ENCODE peak calls at places on chromosome 4, in ten cellular contexts. One of them, this sample, is unnamed.

GRCh38 chr4:39348371-39349265 is 17.5 kb downstream of the RFC1 start:
- DNase-seq in Peyer's patch: no peak
- DNase-seq in CD8-positive, alpha-beta memory T cell: no peak
- DNase-seq in DND-41: no peak
- DNase-seq in CD8-positive, alpha-beta T cell: no peak
- DNase-seq in heart left ventricle: no peak
- DNase-seq in breast epithelium: no peak
- DNase-seq in aorta: no peak
- DNase-seq in right atrium auricular region: no peak
- DNase-seq in colonic mucosa: no peak
- DNase-seq in this sample: no peak

GRCh38 chr4:8403173-8403753 is 37.3 kb downstream of the ACOX3 start:
- DNase-seq in breast epithelium: peak; percentile 75
- DNase-seq in DND-41: peak; percentile 66
- DNase-seq in CD8-positive, alpha-beta T cell: peak; percentile 19
- DNase-seq in colonic mucosa: peak; percentile 77
- DNase-seq in CD8-positive, alpha-beta memory T cell: peak; percentile 36
- DNase-seq in heart left ventricle: peak; percentile 87
- DNase-seq in aorta: peak; percentile 96
- DNase-seq in Peyer's patch: peak; percentile 79
- DNase-seq in right atrium auricular region: peak; percentile 92
- DNase-seq in this sample: no peak

GRCh38 chr4:156946508-156947197 is 24.9 kb downstream of the PDGFC start:
- DNase-seq in Peyer's patch: no peak
- DNase-seq in right atrium auricular region: peak; percentile 80
- DNase-seq in CD8-positive, alpha-beta memory T cell: no peak
- DNase-seq in breast epithelium: no peak
- DNase-seq in CD8-positive, alpha-beta T cell: no peak
- DNase-seq in aorta: no peak
- DNase-seq in colonic mucosa: no peak
- DNase-seq in DND-41: no peak
- DNase-seq in heart left ventricle: peak; percentile 13
- DNase-seq in this sample: no peak

GRCh38 chr4:2927016-2927695 is 36.0 kb downstream of the NOP14 start:
- DNase-seq in Peyer's patch: peak; percentile 30
- DNase-seq in right atrium auricular region: no peak
- DNase-seq in DND-41: no peak
- DNase-seq in heart left ventricle: no peak
- DNase-seq in colonic mucosa: no peak
- DNase-seq in CD8-positive, alpha-beta memory T cell: no peak
- DNase-seq in breast epithelium: peak; percentile 22
- DNase-seq in aorta: peak; percentile 63
- DNase-seq in CD8-positive, alpha-beta T cell: no peak
- DNase-seq in this sample: no peak

GRCh38 chr4:8030121-8030781 is 90.6 kb upstream of the AFAP1 start:
- DNase-seq in Peyer's patch: no peak
- DNase-seq in aorta: no peak
- DNase-seq in colonic mucosa: no peak
- DNase-seq in breast epithelium: no peak
- DNase-seq in DND-41: no peak
- DNase-seq in heart left ventricle: no peak
- DNase-seq in CD8-positive, alpha-beta memory T cell: no peak
- DNase-seq in right atrium auricular region: no peak
- DNase-seq in CD8-positive, alpha-beta T cell: no peak
- DNase-seq in this sample: no peak

GRCh38 chr4:105805501-105806120 is 89.7 kb upstream of the NPNT start:
- DNase-seq in right atrium auricular region: no peak
- DNase-seq in colonic mucosa: no peak
- DNase-seq in CD8-positive, alpha-beta T cell: no peak
- DNase-seq in CD8-positive, alpha-beta memory T cell: no peak
- DNase-seq in breast epithelium: no peak
- DNase-seq in Peyer's patch: no peak
- DNase-seq in heart left ventricle: no peak
- DNase-seq in aorta: no peak
- DNase-seq in DND-41: no peak
- DNase-seq in this sample: no peak

GRCh38 chr4:104879367-104879766 is 267.3 kb upstream of the TET2 start:
- DNase-seq in colonic mucosa: no peak
- DNase-seq in CD8-positive, alpha-beta memory T cell: no peak
- DNase-seq in aorta: no peak
- DNase-seq in Peyer's patch: no peak
- DNase-seq in DND-41: peak; percentile 13
- DNase-seq in heart left ventricle: no peak
- DNase-seq in right atrium auricular region: no peak
- DNase-seq in CD8-positive, alpha-beta T cell: no peak
- DNase-seq in breast epithelium: no peak
- DNase-seq in this sample: peak; percentile 15

GRCh38 chr4:70992354-70992753 is 1.1 kb upstream of the DCK start:
- DNase-seq in colonic mucosa: peak; percentile 48
- DNase-seq in CD8-positive, alpha-beta T cell: no peak
- DNase-seq in aorta: no peak
- DNase-seq in CD8-positive, alpha-beta memory T cell: no peak
- DNase-seq in heart left ventricle: no peak
- DNase-seq in Peyer's patch: no peak
- DNase-seq in breast epithelium: no peak
- DNase-seq in right atrium auricular region: no peak
- DNase-seq in DND-41: no peak
- DNase-seq in this sample: no peak

GRCh38 chr4:158168606-158169005 is 4.2 kb downstream of the GASK1B start:
- DNase-seq in Peyer's patch: no peak
- DNase-seq in right atrium auricular region: no peak
- DNase-seq in aorta: no peak
- DNase-seq in heart left ventricle: no peak
- DNase-seq in CD8-positive, alpha-beta T cell: no peak
- DNase-seq in breast epithelium: no peak
- DNase-seq in colonic mucosa: no peak
- DNase-seq in DND-41: no peak
- DNase-seq in CD8-positive, alpha-beta memory T cell: no peak
- DNase-seq in this sample: no peak

GRCh38 chr4:98518555-98519267 is 139.7 kb downstream of the TSPAN5 start:
- DNase-seq in aorta: no peak
- DNase-seq in right atrium auricular region: no peak
- DNase-seq in Peyer's patch: no peak
- DNase-seq in CD8-positive, alpha-beta T cell: no peak
- DNase-seq in breast epithelium: no peak
- DNase-seq in colonic mucosa: no peak
- DNase-seq in DND-41: no peak
- DNase-seq in CD8-positive, alpha-beta memory T cell: no peak
- DNase-seq in heart left ventricle: no peak
- DNase-seq in this sample: peak; percentile 51

GRCh38 chr4:7076694-7077082 is 8.8 kb upstream of the GRPEL1 start:
- DNase-seq in Peyer's patch: no peak
- DNase-seq in CD8-positive, alpha-beta memory T cell: no peak
- DNase-seq in right atrium auricular region: no peak
- DNase-seq in breast epithelium: no peak
- DNase-seq in DND-41: no peak
- DNase-seq in aorta: no peak
- DNase-seq in heart left ventricle: no peak
- DNase-seq in colonic mucosa: no peak
- DNase-seq in CD8-positive, alpha-beta T cell: no peak
- DNase-seq in this sample: no peak

GRCh38 chr4:159551268-159551667 is 448.4 kb downstream of the RAPGEF2 start:
- DNase-seq in aorta: no peak
- DNase-seq in CD8-positive, alpha-beta memory T cell: no peak
- DNase-seq in colonic mucosa: no peak
- DNase-seq in breast epithelium: no peak
- DNase-seq in Peyer's patch: no peak
- DNase-seq in CD8-positive, alpha-beta T cell: no peak
- DNase-seq in DND-41: no peak
- DNase-seq in right atrium auricular region: no peak
- DNase-seq in heart left ventricle: no peak
- DNase-seq in this sample: no peak

GRCh38 chr4:77232653-77233052 is 75.6 kb downstream of the CCNG2 start:
- DNase-seq in CD8-positive, alpha-beta T cell: no peak
- DNase-seq in aorta: no peak
- DNase-seq in breast epithelium: no peak
- DNase-seq in Peyer's patch: no peak
- DNase-seq in colonic mucosa: no peak
- DNase-seq in CD8-positive, alpha-beta memory T cell: no peak
- DNase-seq in heart left ventricle: no peak
- DNase-seq in right atrium auricular region: no peak
- DNase-seq in DND-41: no peak
- DNase-seq in this sample: no peak

GRCh38 chr4:145880355-145880960 is 58.2 kb downstream of the ZNF827 start:
- DNase-seq in right atrium auricular region: no peak
- DNase-seq in colonic mucosa: no peak
- DNase-seq in DND-41: no peak
- DNase-seq in breast epithelium: no peak
- DNase-seq in CD8-positive, alpha-beta memory T cell: no peak
- DNase-seq in heart left ventricle: no peak
- DNase-seq in CD8-positive, alpha-beta T cell: no peak
- DNase-seq in aorta: no peak
- DNase-seq in Peyer's patch: no peak
- DNase-seq in this sample: no peak

GRCh38 chr4:38834570-38834969 is 22.0 kb downstream of the TLR6 start:
- DNase-seq in colonic mucosa: no peak
- DNase-seq in breast epithelium: no peak
- DNase-seq in right atrium auricular region: no peak
- DNase-seq in CD8-positive, alpha-beta memory T cell: no peak
- DNase-seq in CD8-positive, alpha-beta T cell: no peak
- DNase-seq in DND-41: no peak
- DNase-seq in heart left ventricle: no peak
- DNase-seq in Peyer's patch: no peak
- DNase-seq in aorta: no peak
- DNase-seq in this sample: no peak

GRCh38 chr4:31682796-31683195 is 962.6 kb downstream of the PCDH7 start:
- DNase-seq in CD8-positive, alpha-beta memory T cell: no peak
- DNase-seq in aorta: no peak
- DNase-seq in colonic mucosa: no peak
- DNase-seq in CD8-positive, alpha-beta T cell: no peak
- DNase-seq in Peyer's patch: no peak
- DNase-seq in right atrium auricular region: no peak
- DNase-seq in DND-41: no peak
- DNase-seq in breast epithelium: no peak
- DNase-seq in heart left ventricle: no peak
- DNase-seq in this sample: no peak

GRCh38 chr4:8886625-8887406 is 15.2 kb upstream of the HMX1 start:
- DNase-seq in CD8-positive, alpha-beta memory T cell: no peak
- DNase-seq in colonic mucosa: no peak
- DNase-seq in right atrium auricular region: no peak
- DNase-seq in breast epithelium: no peak
- DNase-seq in heart left ventricle: no peak
- DNase-seq in CD8-positive, alpha-beta T cell: no peak
- DNase-seq in DND-41: no peak
- DNase-seq in aorta: no peak
- DNase-seq in Peyer's patch: no peak
- DNase-seq in this sample: no peak

GRCh38 chr4:17811078-17811603 is 362 bp downstream of the NCAPG start:
- DNase-seq in CD8-positive, alpha-beta T cell: no peak
- DNase-seq in CD8-positive, alpha-beta memory T cell: no peak
- DNase-seq in aorta: no peak
- DNase-seq in heart left ventricle: peak; percentile 11
- DNase-seq in Peyer's patch: no peak
- DNase-seq in colonic mucosa: peak; percentile 41
- DNase-seq in DND-41: peak; percentile 46
- DNase-seq in right atrium auricular region: no peak
- DNase-seq in breast epithelium: no peak
- DNase-seq in this sample: no peak

GRCh38 chr4:184423003-184423686 is 51.2 kb downstream of the IRF2 start:
- DNase-seq in DND-41: no peak
- DNase-seq in Peyer's patch: no peak
- DNase-seq in right atrium auricular region: no peak
- DNase-seq in CD8-positive, alpha-beta memory T cell: no peak
- DNase-seq in CD8-positive, alpha-beta T cell: no peak
- DNase-seq in breast epithelium: no peak
- DNase-seq in aorta: no peak
- DNase-seq in heart left ventricle: no peak
- DNase-seq in colonic mucosa: no peak
- DNase-seq in this sample: no peak

GRCh38 chr4:150827226-150827625 is 187.9 kb downstream of the LRBA start:
- DNase-seq in aorta: no peak
- DNase-seq in breast epithelium: no peak
- DNase-seq in Peyer's patch: no peak
- DNase-seq in right atrium auricular region: no peak
- DNase-seq in heart left ventricle: no peak
- DNase-seq in colonic mucosa: no peak
- DNase-seq in CD8-positive, alpha-beta memory T cell: no peak
- DNase-seq in DND-41: no peak
- DNase-seq in CD8-positive, alpha-beta T cell: no peak
- DNase-seq in this sample: no peak
- H3K36me3 ChIP-seq in aorta: no peaks in the 10 kb centered on the region
- H3K36me3 ChIP-seq in breast epithelium: no peaks in the 10 kb centered on the region
- H3K36me3 ChIP-seq in Peyer's patch: no peaks in the 10 kb centered on the region
- H3K36me3 ChIP-seq in right atrium auricular region: peaks cover 9% of the 10 kb centered on the region
- H3K36me3 ChIP-seq in heart left ventricle: peaks cover 18% of the 10 kb centered on the region
- H3K36me3 ChIP-seq in colonic mucosa: no peaks in the 10 kb centered on the region
- H3K36me3 ChIP-seq in CD8-positive, alpha-beta memory T cell: no peaks in the 10 kb centered on the region
- H3K36me3 ChIP-seq in DND-41: peaks cover 8% of the 10 kb centered on the region
- H3K36me3 ChIP-seq in CD8-positive, alpha-beta T cell: no peaks in the 10 kb centered on the region
- H3K36me3 ChIP-seq in this sample: no peaks in the 10 kb centered on the region

GRCh38 chr4:87118421-87118820 is 102.0 kb downstream of the KLHL8 start:
- DNase-seq in right atrium auricular region: no peak
- DNase-seq in DND-41: no peak
- DNase-seq in breast epithelium: no peak
- DNase-seq in aorta: no peak
- DNase-seq in colonic mucosa: no peak
- DNase-seq in CD8-positive, alpha-beta T cell: no peak
- DNase-seq in heart left ventricle: no peak
- DNase-seq in Peyer's patch: no peak
- DNase-seq in CD8-positive, alpha-beta memory T cell: no peak
- DNase-seq in this sample: no peak
- H3K36me3 ChIP-seq in right atrium auricular region: peaks cover 26% of the 10 kb centered on the region
- H3K36me3 ChIP-seq in DND-41: peaks cover 73% of the 10 kb centered on the region
- H3K36me3 ChIP-seq in breast epithelium: peaks cover 17% of the 10 kb centered on the region
- H3K36me3 ChIP-seq in aorta: no peaks in the 10 kb centered on the region
- H3K36me3 ChIP-seq in colonic mucosa: peaks cover 21% of the 10 kb centered on the region
- H3K36me3 ChIP-seq in CD8-positive, alpha-beta T cell: peaks cover 21% of the 10 kb centered on the region
- H3K36me3 ChIP-seq in heart left ventricle: peaks cover 51% of the 10 kb centered on the region
- H3K36me3 ChIP-seq in Peyer's patch: no peaks in the 10 kb centered on the region
- H3K36me3 ChIP-seq in CD8-positive, alpha-beta memory T cell: peaks cover 18% of the 10 kb centered on the region
- H3K36me3 ChIP-seq in this sample: peaks cover 18% of the 10 kb centered on the region

GRCh38 chr4:41639291-41639690 is 101.3 kb downstream of the LIMCH1 start:
- DNase-seq in CD8-positive, alpha-beta T cell: no peak
- DNase-seq in heart left ventricle: no peak
- DNase-seq in CD8-positive, alpha-beta memory T cell: no peak
- DNase-seq in Peyer's patch: no peak
- DNase-seq in colonic mucosa: no peak
- DNase-seq in aorta: no peak
- DNase-seq in DND-41: no peak
- DNase-seq in breast epithelium: no peak
- DNase-seq in right atrium auricular region: no peak
- DNase-seq in this sample: no peak
- H3K36me3 ChIP-seq in CD8-positive, alpha-beta T cell: no peaks in the 10 kb centered on the region
- H3K36me3 ChIP-seq in heart left ventricle: peaks cover 35% of the 10 kb centered on the region
- H3K36me3 ChIP-seq in CD8-positive, alpha-beta memory T cell: no peaks in the 10 kb centered on the region
- H3K36me3 ChIP-seq in Peyer's patch: no peaks in the 10 kb centered on the region
- H3K36me3 ChIP-seq in colonic mucosa: no peaks in the 10 kb centered on the region
- H3K36me3 ChIP-seq in aorta: peaks cover 3% of the 10 kb centered on the region
- H3K36me3 ChIP-seq in DND-41: no peaks in the 10 kb centered on the region
- H3K36me3 ChIP-seq in breast epithelium: no peaks in the 10 kb centered on the region
- H3K36me3 ChIP-seq in right atrium auricular region: no peaks in the 10 kb centered on the region
- H3K36me3 ChIP-seq in this sample: no peaks in the 10 kb centered on the region

DNA sequence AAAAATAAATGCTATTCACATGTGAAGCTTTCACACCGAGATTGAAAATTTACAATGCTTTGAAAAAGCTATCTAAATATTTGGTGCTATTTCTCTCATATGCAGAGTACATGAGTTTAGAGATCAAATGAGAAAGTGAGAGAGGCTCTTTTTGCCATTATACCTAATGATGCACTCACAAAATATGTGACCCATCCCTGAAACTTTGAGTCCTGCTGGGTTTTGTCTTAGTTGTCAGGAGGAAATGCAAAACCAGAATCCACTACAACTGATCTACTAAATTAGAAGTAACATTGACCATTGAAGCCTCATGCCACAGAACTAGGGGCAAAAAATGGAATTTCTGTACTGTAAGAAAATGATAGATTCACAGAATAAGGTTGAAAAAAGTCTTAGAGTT is 251.7 kb downstream of the MAPK10 start:
- DNase-seq in CD8-positive, alpha-beta T cell: no peak
- DNase-seq in heart left ventricle: no peak
- DNase-seq in DND-41: no peak
- DNase-seq in aorta: no peak
- DNase-seq in breast epithelium: no peak
- DNase-seq in right atrium auricular region: no peak
- DNase-seq in Peyer's patch: no peak
- DNase-seq in colonic mucosa: no peak
- DNase-seq in CD8-positive, alpha-beta memory T cell: no peak
- DNase-seq in this sample: no peak
- H3K36me3 ChIP-seq in CD8-positive, alpha-beta T cell: no peaks in the 10 kb centered on the region
- H3K36me3 ChIP-seq in heart left ventricle: no peaks in the 10 kb centered on the region
- H3K36me3 ChIP-seq in DND-41: no peaks in the 10 kb centered on the region
- H3K36me3 ChIP-seq in aorta: no peaks in the 10 kb centered on the region
- H3K36me3 ChIP-seq in breast epithelium: no peaks in the 10 kb centered on the region
- H3K36me3 ChIP-seq in right atrium auricular region: no peaks in the 10 kb centered on the region
- H3K36me3 ChIP-seq in Peyer's patch: no peaks in the 10 kb centered on the region
- H3K36me3 ChIP-seq in colonic mucosa: no peaks in the 10 kb centered on the region
- H3K36me3 ChIP-seq in CD8-positive, alpha-beta memory T cell: no peaks in the 10 kb centered on the region
- H3K36me3 ChIP-seq in this sample: no peaks in the 10 kb centered on the region

This sample was measured in GM06990.